ENCODE peak calls at places on chromosomes 13 and 19, in five cellular contexts. B is A172, N is fibroblast of lung, Z is NCI-H1930, V is iris pigment epithelial cell. Q is an unnamed sample.

GRCh38 chr13:110261166-110262081 is 45.5 kb downstream of the COL4A1 start:
- DNase-seq in B (peak; percentile 80), N (no peak), Z (no peak), V (no peak), Q (no peak)

GRCh38 chr19:53432088-53432661 is 391 bp downstream of the ZNF761 start:
- DNase-seq in B (peak; percentile 25), N (peak; percentile 6), Z (no peak), V (peak; percentile 7), Q (peak; percentile 25)

GRCh38 chr13:48749699-48750473 is 96.2 kb downstream of the CYSLTR2 start:
- DNase-seq in B (peak; percentile 97), N (peak; percentile 97), Z (no peak), V (peak; percentile 100), Q (peak; percentile 100)

GRCh38 chr13:92175330-92175729 is 776.9 kb downstream of the GPC5 start:
- DNase-seq in B (peak; percentile 82), N (peak; percentile 80), Z (no peak), V (peak; percentile 63), Q (peak; percentile 61)

GRCh38 chr13:51241720-51242119 is 19.5 kb downstream of the FAM124A start:
- DNase-seq in B (no peak), N (no peak), Z (no peak), V (peak; percentile 55), Q (peak; percentile 95)

GRCh38 chr19:31144069-31144468 is 205.2 kb downstream of the TSHZ3 start:
- DNase-seq in B (no peak), N (no peak), Z (no peak), V (no peak), Q (no peak)

GRCh38 chr19:46878613-46879375 is 18.0 kb downstream of the ARHGAP35 start:
- DNase-seq in B (peak; percentile 84), N (peak; percentile 95), Z (no peak), V (peak; percentile 94), Q (peak; percentile 93)

GRCh38 chr13:107457686-107458085 is 757.6 kb downstream of the LIG4 start:
- DNase-seq in B (no peak), N (no peak), Z (peak; percentile 24), V (no peak), Q (no peak)

GRCh38 chr13:90867336-90867683 is 480.2 kb upstream of the MIR17HG start:
- DNase-seq in B (peak; percentile 84), N (peak; percentile 65), Z (peak; percentile 15), V (peak; percentile 81), Q (peak; percentile 70)

GRCh38 chr13:74136089-74136658 is 2.0 kb upstream of the KLF12 start:
- DNase-seq in B (peak; percentile 36), N (peak; percentile 68), Z (peak; percentile 37), V (peak; percentile 74), Q (peak; percentile 53)

GRCh38 chr19:36009220-36009619 is 607 bp upstream of the SYNE4 start:
- DNase-seq in B (no peak), N (peak; percentile 67), Z (peak; percentile 37), V (peak; percentile 73), Q (peak; percentile 54)

GRCh38 chr13:113771709-113772331 is 12.8 kb downstream of the TMEM255B start:
- DNase-seq in B (peak; percentile 44), N (no peak), Z (no peak), V (peak; percentile 65), Q (peak; percentile 24)

GRCh38 chr13:72920097-72920496 is 138.2 kb downstream of the PIBF1 start:
- DNase-seq in B (no peak), N (peak; percentile 26), Z (no peak), V (no peak), Q (no peak)

GRCh38 chr19:51715850-51716249 is 7.9 kb downstream of the HAS1 start:
- DNase-seq in B (no peak), N (no peak), Z (no peak), V (no peak), Q (no peak)

GRCh38 chr19:51097166-51097736 is 11.0 kb downstream of the CTU1 start:
- DNase-seq in B (peak; percentile 27), N (peak; percentile 38), Z (peak; percentile 32), V (peak; percentile 52), Q (peak; percentile 77)

GRCh38 chr13:99404005-99404755 is 97.0 kb upstream of the GPR183 start:
- DNase-seq in B (no peak), N (no peak), Z (no peak), V (no peak), Q (no peak)

GRCh38 chr13:39956036-39956435 is 300.6 kb downstream of the COG6 start:
- DNase-seq in B (no peak), N (no peak), Z (no peak), V (peak; percentile 18), Q (no peak)

GRCh38 chr19:23787106-23787505 is 28.4 kb upstream of the ZNF681 start:
- DNase-seq in B (no peak), N (peak; percentile 10), Z (no peak), V (peak; percentile 90), Q (peak; percentile 6)

GRCh38 chr13:98826156-98826555 is 73.7 kb upstream of the SLC15A1 start:
- DNase-seq in B (no peak), N (no peak), Z (no peak), V (no peak), Q (no peak)

GRCh38 chr19:426725-427445 is 17.9 kb upstream of the C2CD4C start:
- DNase-seq in B (no peak), N (no peak), Z (no peak), V (no peak), Q (no peak)

GRCh38 chr13:106475852-106476251 is 59.6 kb downstream of the EFNB2 start:
- DNase-seq in B (no peak), N (peak; percentile 23), Z (no peak), V (no peak), Q (no peak)

GRCh38 chr19:35942235-35942634 is 6.1 kb downstream of the LRFN3 start:
- DNase-seq in B (no peak), N (no peak), Z (no peak), V (no peak), Q (no peak)

GRCh38 chr13:26459276-26460131 is 98.0 kb upstream of the WASF3 start:
- DNase-seq in B (peak; percentile 83), N (no peak), Z (no peak), V (no peak), Q (peak; percentile 54)

GRCh38 chr19:40530091-40530901 is 46.4 kb upstream of the SHKBP1 start:
- DNase-seq in B (no peak), N (no peak), Z (peak; percentile 30), V (no peak), Q (no peak)

GRCh38 chr13:102721800-102722231 is 27.0 kb upstream of the METTL21C start:
- DNase-seq in B (no peak), N (peak; percentile 8), Z (no peak), V (peak; percentile 55), Q (peak; percentile 95)

GRCh38 chr13:114071991-114072390 is 60.4 kb downstream of the RASA3 start:
- DNase-seq in B (no peak), N (no peak), Z (no peak), V (no peak), Q (no peak)

GRCh38 chr19:4456566-4456842 is 1.1 kb downstream of the UBXN6 start:
- DNase-seq in B (peak; percentile 63), N (peak; percentile 72), Z (no peak), V (peak; percentile 79), Q (peak; percentile 71)

GRCh38 chr19:51724543-51724942 is 752 bp upstream of the HAS1 start:
- DNase-seq in B (no peak), N (no peak), Z (no peak), V (no peak), Q (peak; percentile 80)

GRCh38 chr19:22882797-22883196 is 50.7 kb downstream of the ZNF723 start:
- DNase-seq in B (no peak), N (peak; percentile 5), Z (no peak), V (peak; percentile 54), Q (peak; percentile 19)

GRCh38 chr19:44625531-44626066 is 12.2 kb downstream of the IGSF23 start:
- DNase-seq in B (peak; percentile 67), N (no peak), Z (no peak), V (no peak), Q (no peak)

GRCh38 chr13:30191491-30192100 is 115.8 kb downstream of the KATNAL1 start:
- DNase-seq in B (peak; percentile 29), N (peak; percentile 34), Z (no peak), V (peak; percentile 36), Q (peak; percentile 38)